ENCODE peak calls at places on chromosomes 1 and 21, in five cellular contexts. Z is left ventricle myocardium inferior, D is cardiac fibroblast, X is astrocyte of the spinal cord, Q is HFF-Myc. J is an unnamed sample.

GRCh38 chr21:44300262-44300959 is 558 bp downstream of the PFKL start:
- DNase-seq in X (peak; percentile 36), D (peak; percentile 59), Q (no peak), Z (peak; percentile 81), J (peak; percentile 32)

GRCh38 chr1:210232524-210233215 is at the start of gene SERTAD4:
- DNase-seq in Q (no peak), D (peak; percentile 44), Z (peak; percentile 38), X (peak; percentile 51), J (no peak)

GRCh38 chr21:32889596-32889995 is 118.0 kb upstream of the PAXBP1 start:
- DNase-seq in Z (no peak), X (no peak), Q (no peak), D (no peak), J (no peak)

GRCh38 chr1:201240171-201240570 is 43.1 kb upstream of the PKP1 start:
- DNase-seq in Z (no peak), Q (no peak), D (no peak), X (no peak), J (no peak)

GRCh38 chr1:64983110-64983509 is 16.8 kb upstream of the JAK1 start:
- DNase-seq in Z (no peak), D (peak; percentile 76), X (peak; percentile 60), Q (no peak), J (no peak)

GRCh38 chr1:17674707-17675505 is 80.2 kb upstream of the ACTL8 start:
- DNase-seq in D (no peak), Q (no peak), Z (no peak), X (no peak), J (no peak)

GRCh38 chr1:206979379-206980043 is 9.3 kb upstream of the FCAMR start:
- DNase-seq in Z (no peak), Q (no peak), X (peak; percentile 15), D (peak; percentile 57), J (no peak)

GRCh38 chr1:167110586-167110985 is 16.7 kb downstream of the STYXL2 start:
- DNase-seq in Q (no peak), D (no peak), X (no peak), Z (no peak), J (no peak)

GRCh38 chr21:42140196-42140934 is 69.2 kb downstream of the UMODL1 start:
- DNase-seq in Z (no peak), X (no peak), D (no peak), Q (no peak), J (no peak)

GRCh38 chr1:68571499-68571898 is 74.6 kb upstream of the DEPDC1 start:
- DNase-seq in Q (no peak), Z (no peak), D (peak; percentile 16), X (no peak), J (no peak)

GRCh38 chr1:229248821-229249817 is 21.8 kb upstream of the RAB4A start:
- DNase-seq in Q (no peak), D (no peak), X (no peak), Z (no peak), J (no peak)

GRCh38 chr1:25080294-25081209 is 150.5 kb upstream of the RUNX3 start:
- DNase-seq in Z (no peak), Q (no peak), X (no peak), D (peak; percentile 26), J (no peak)

GRCh38 chr1:51843948-51844347 is 34.6 kb downstream of the NRDC start:
- DNase-seq in Z (no peak), D (no peak), Q (no peak), X (no peak), J (no peak)

GRCh38 chr1:1914842-1915692 is at the start of gene CALML6:
- DNase-seq in D (no peak), X (no peak), Q (no peak), Z (no peak), J (no peak)

GRCh38 chr1:206107168-206107544 is 10.0 kb downstream of the AVPR1B start:
- DNase-seq in X (no peak), Q (no peak), D (no peak), Z (no peak), J (no peak)

GRCh38 chr1:26677306-26678115 is 18.3 kb upstream of the ARID1A start:
- DNase-seq in X (peak; percentile 76), D (peak; percentile 81), Z (peak; percentile 62), Q (peak; percentile 64), J (peak; percentile 20)

GRCh38 chr1:57489342-57490036 is 65.6 kb upstream of the DAB1 start:
- DNase-seq in Q (peak; percentile 70), Z (no peak), D (peak; percentile 55), X (peak; percentile 88), J (no peak)

GRCh38 chr1:2334366-2334765 is 57.0 kb downstream of the MORN1 start:
- DNase-seq in Q (no peak), Z (no peak), X (no peak), D (no peak), J (no peak)

GRCh38 chr1:203871114-203871875 is 9.9 kb downstream of the SNRPE start:
- DNase-seq in Q (peak; percentile 35), X (peak; percentile 82), Z (no peak), D (peak; percentile 91), J (peak; percentile 22)

GRCh38 chr21:45318556-45319341 is 31.1 kb upstream of the POFUT2 start:
- DNase-seq in Q (no peak), D (peak; percentile 59), Z (peak; percentile 85), X (no peak), J (no peak)

GRCh38 chr1:151540021-151540981 is at the start of gene TUFT1:
- DNase-seq in D (peak; percentile 88), X (peak; percentile 91), Z (peak; percentile 91), Q (peak; percentile 63), J (peak; percentile 93)

GRCh38 chr21:44657635-44658183 is at the start of gene KRTAP12-3:
- DNase-seq in X (no peak), D (no peak), Z (no peak), Q (no peak), J (no peak)

GRCh38 chr1:193111641-193112090 is 6.5 kb upstream of the GLRX2 start:
- DNase-seq in Q (peak; percentile 36), D (peak; percentile 88), X (peak; percentile 77), Z (peak; percentile 47), J (no peak)

GRCh38 chr1:68104155-68104554 is 53.7 kb upstream of the DIRAS3 start:
- DNase-seq in X (peak; percentile 85), D (peak; percentile 60), Q (no peak), Z (no peak), J (no peak)

GRCh38 chr1:91021686-91022517 is at the start of gene ZNF644:
- DNase-seq in Q (peak; percentile 74), X (peak; percentile 89), Z (peak; percentile 90), D (peak; percentile 95), J (peak; percentile 83)

GRCh38 chr1:30957560-30958222 is 49.1 kb upstream of the SDC3 start:
- DNase-seq in D (no peak), Q (no peak), Z (no peak), X (no peak), J (no peak)

GRCh38 chr1:205812271-205812877 is 624 bp downstream of the SLC41A1 start:
- DNase-seq in Q (no peak), Z (no peak), X (peak; percentile 22), D (peak; percentile 31), J (peak; percentile 15)

GRCh38 chr1:92567211-92567868 is 80.6 kb upstream of the GFI1 start:
- DNase-seq in Q (no peak), Z (no peak), D (peak; percentile 27), X (no peak), J (no peak)

GRCh38 chr1:109935451-109935900 is 24.8 kb downstream of the CSF1 start:
- DNase-seq in Z (no peak), D (no peak), Q (no peak), X (no peak), J (no peak)

GRCh38 chr1:154886281-154887036 is 16.4 kb upstream of the KCNN3 start:
- DNase-seq in X (no peak), Z (no peak), D (no peak), Q (no peak), J (no peak)

GRCh38 chr1:167229719-167230385 is 9.2 kb downstream of the POU2F1 start:
- DNase-seq in Q (no peak), D (no peak), Z (no peak), X (no peak), J (no peak)

GRCh38 chr21:39051561-39051949 is 131.7 kb downstream of the PSMG1 start:
- DNase-seq in X (no peak), D (no peak), Z (no peak), Q (no peak), J (no peak)

GRCh38 chr1:235783148-235783776 is 83.4 kb downstream of the LYST start:
- DNase-seq in X (peak; percentile 71), D (peak; percentile 70), Z (no peak), Q (peak; percentile 17), J (no peak)

DNA sequence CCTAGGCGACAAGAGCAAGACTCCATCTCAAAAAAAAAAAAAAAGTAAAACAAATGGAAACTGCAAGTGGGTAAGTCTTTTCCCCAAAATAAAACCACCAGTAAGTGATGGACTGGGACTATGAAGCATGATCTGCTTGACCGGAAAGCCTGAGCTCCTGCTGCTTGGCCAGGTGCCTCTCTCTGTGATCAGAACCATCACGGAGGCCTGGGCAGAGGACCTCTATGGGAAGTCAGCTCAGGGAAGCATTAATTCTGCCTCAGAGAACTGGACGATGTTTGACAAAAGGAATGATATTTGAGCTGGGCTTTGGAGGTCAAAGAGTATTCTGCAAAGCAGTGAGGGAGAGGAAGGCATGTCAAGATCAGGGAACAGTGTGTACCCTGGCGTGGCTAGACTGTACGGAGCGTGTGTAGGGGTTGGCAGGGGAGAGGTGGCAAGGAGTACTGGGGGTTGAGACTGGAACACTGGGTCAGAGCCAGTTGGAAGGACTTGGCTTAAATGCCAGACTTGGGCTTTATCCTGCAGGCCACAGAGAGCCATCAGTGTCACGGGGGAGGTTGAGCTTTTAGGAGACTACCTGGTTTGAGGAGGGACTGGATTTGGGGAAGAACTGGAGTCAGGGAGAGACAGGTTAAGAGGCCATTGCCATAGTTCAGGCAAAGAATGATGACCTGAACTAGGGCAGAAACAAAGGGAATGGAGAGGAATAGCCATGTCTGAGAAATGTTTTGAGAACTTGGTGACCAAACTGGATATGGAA is 16.4 kb downstream of the ATP1A2 start:
- DNase-seq in Q (no peak), D (no peak), X (no peak), Z (peak; percentile 68), J (no peak)
- TF ChIP-seq CTCF in Q (no peak), D (no peak), X (no peak), Z (no peak), J (no peak)

GRCh38 chr1:85609976-85610375 is 29.4 kb downstream of the CCN1 start:
- DNase-seq in X (no peak), Z (no peak), D (no peak), Q (no peak), J (no peak)

GRCh38 chr1:85611856-85612255 is 31.3 kb downstream of the CCN1 start:
- DNase-seq in D (peak; percentile 99), Z (no peak), X (peak; percentile 99), Q (peak; percentile 99), J (no peak)

GRCh38 chr1:85615536-85615935 is 35.0 kb downstream of the CCN1 start:
- DNase-seq in Z (no peak), Q (no peak), X (no peak), D (peak; percentile 49), J (no peak)

GRCh38 chr1:85611390-85611789 is 30.8 kb downstream of the CCN1 start:
- DNase-seq in Z (no peak), X (peak; percentile 87), D (peak; percentile 83), Q (peak; percentile 81), J (no peak)

GRCh38 chr1:85612704-85613361 is 32.3 kb downstream of the CCN1 start:
- DNase-seq in X (peak; percentile 89), Z (no peak), Q (no peak), D (peak; percentile 95), J (no peak)
- TF ChIP-seq CTCF in X (peak; percentile 68), Z (peak; percentile 39), Q (peak; percentile 73), D (peak; percentile 84), J (peak; percentile 39)

GRCh38 chr1:62774006-62774405 is 9.9 kb upstream of the ATG4C start:
- DNase-seq in Z (no peak), D (no peak), Q (no peak), X (no peak), J (no peak)
- TF ChIP-seq CTCF in Z (no peak), D (no peak), Q (no peak), X (no peak), J (no peak)

GRCh38 chr1:29453502-29454240 is 217.3 kb downstream of the PTPRU start:
- DNase-seq in Q (peak; percentile 29), D (peak; percentile 80), X (peak; percentile 12), Z (no peak), J (no peak)
- TF ChIP-seq CTCF in Q (peak; percentile 19), D (no peak), X (peak; percentile 36), Z (peak; percentile 36), J (peak; percentile 51)

J was measured in progenitor cell of endocrine pancreas.